ENCODE peak calls at places on chromosome 19, in five cellular contexts. One of them, this sample, is unnamed.

GRCh38 chr19:5452594-5453565 is 2.3 kb upstream of the ZNRF4 start:
- DNase-seq in A673: peak; percentile 30
- DNase-seq in tibial artery: no peak
- DNase-seq in Caco-2: peak; percentile 42
- DNase-seq in breast epithelium: no peak
- DNase-seq in this sample: peak; percentile 26

GRCh38 chr19:18414504-18415176 is 4.6 kb upstream of the SSBP4 start:
- DNase-seq in Caco-2: no peak
- DNase-seq in tibial artery: peak; percentile 72
- DNase-seq in breast epithelium: no peak
- DNase-seq in A673: no peak
- DNase-seq in this sample: no peak

GRCh38 chr19:58563034-58563573 is 4.7 kb upstream of the UBE2M start:
- DNase-seq in Caco-2: peak; percentile 80
- DNase-seq in breast epithelium: no peak
- DNase-seq in tibial artery: peak; percentile 69
- DNase-seq in A673: peak; percentile 33
- DNase-seq in this sample: peak; percentile 26

GRCh38 chr19:2973229-2973628 is 4.1 kb upstream of the TLE6 start:
- DNase-seq in A673: no peak
- DNase-seq in breast epithelium: no peak
- DNase-seq in Caco-2: no peak
- DNase-seq in tibial artery: peak; percentile 85
- DNase-seq in this sample: peak; percentile 33

GRCh38 chr19:42124386-42124901 is 7.8 kb downstream of the POU2F2 start:
- DNase-seq in tibial artery: no peak
- DNase-seq in Caco-2: no peak
- DNase-seq in A673: no peak
- DNase-seq in breast epithelium: no peak
- DNase-seq in this sample: no peak

GRCh38 chr19:38395381-38396127 is 7.1 kb downstream of the SPRED3 start:
- DNase-seq in Caco-2: no peak
- DNase-seq in A673: no peak
- DNase-seq in breast epithelium: no peak
- DNase-seq in tibial artery: no peak
- DNase-seq in this sample: no peak

GRCh38 chr19:18478545-18479311 is 40.8 kb upstream of the ISYNA1 start:
- DNase-seq in A673: peak; percentile 78
- DNase-seq in Caco-2: peak; percentile 37
- DNase-seq in tibial artery: peak; percentile 92
- DNase-seq in breast epithelium: no peak
- DNase-seq in this sample: peak; percentile 92

GRCh38 chr19:30204721-30205120 is 167.5 kb upstream of the ZNF536 start:
- DNase-seq in tibial artery: no peak
- DNase-seq in A673: no peak
- DNase-seq in Caco-2: no peak
- DNase-seq in breast epithelium: no peak
- DNase-seq in this sample: no peak

GRCh38 chr19:52897149-52897935 is at the start of gene ZNF320:
- DNase-seq in Caco-2: peak; percentile 96
- DNase-seq in A673: peak; percentile 93
- DNase-seq in tibial artery: peak; percentile 98
- DNase-seq in breast epithelium: peak; percentile 97
- DNase-seq in this sample: peak; percentile 93

GRCh38 chr19:38737297-38737865 is 6.9 kb downstream of the CAPN12 start:
- DNase-seq in A673: no peak
- DNase-seq in breast epithelium: no peak
- DNase-seq in Caco-2: no peak
- DNase-seq in tibial artery: no peak
- DNase-seq in this sample: no peak

GRCh38 chr19:4369109-4369887 is 25.9 kb downstream of the MPND start:
- DNase-seq in tibial artery: peak; percentile 69
- DNase-seq in breast epithelium: peak; percentile 66
- DNase-seq in Caco-2: no peak
- DNase-seq in A673: no peak
- DNase-seq in this sample: no peak

DNA sequence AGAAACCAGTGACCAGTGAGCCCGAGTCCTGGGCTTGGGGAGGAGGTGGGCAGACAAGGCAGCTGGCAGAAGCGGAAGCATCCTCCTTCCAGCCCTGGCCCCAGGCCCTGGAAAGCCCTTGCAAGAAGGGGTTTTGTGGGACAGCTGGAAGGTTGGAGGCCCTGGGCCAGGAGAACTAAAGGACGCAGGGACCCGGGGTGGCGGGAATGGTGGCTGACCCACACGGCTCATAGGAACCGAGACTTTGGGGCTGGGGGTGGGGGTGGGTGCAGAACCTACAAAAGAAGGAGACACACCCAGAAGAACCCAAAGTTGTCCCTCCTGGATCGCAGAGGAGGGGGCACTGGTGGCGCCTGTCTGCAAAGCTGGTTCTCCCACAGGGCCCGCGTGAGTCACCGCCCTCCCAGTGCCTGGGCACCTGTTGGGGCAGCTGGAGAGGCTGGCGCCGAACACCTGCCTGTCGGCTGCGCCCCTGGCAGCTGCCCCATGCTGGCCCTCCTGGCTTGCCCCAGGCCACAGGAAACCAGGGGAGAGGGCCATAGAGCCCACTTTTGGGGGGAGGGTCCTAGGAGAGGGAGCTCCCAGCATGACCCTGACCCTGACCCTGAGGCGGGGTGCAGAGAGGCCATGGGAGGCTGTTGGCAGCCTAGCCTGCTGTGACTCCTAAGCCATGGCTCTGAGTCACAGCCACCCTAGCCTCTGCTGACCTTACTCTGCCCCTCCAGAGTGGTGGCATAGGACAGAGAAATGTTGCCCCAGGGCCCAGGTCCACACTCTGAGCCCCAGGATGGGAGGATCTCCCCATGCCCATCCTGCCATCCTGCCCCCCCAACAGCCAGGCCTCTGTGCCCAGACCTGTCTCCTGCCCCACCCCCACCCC is 768 bp downstream of the DMPK start:
- DNase-seq in A673: no peak
- DNase-seq in breast epithelium: no peak
- DNase-seq in tibial artery: peak; percentile 82
- DNase-seq in Caco-2: no peak
- DNase-seq in this sample: no peak
- H3K4me3 ChIP-seq in A673: no peak overlapping the region
- H3K4me3 ChIP-seq in breast epithelium: peak overlapping the region; percentile 60
- H3K4me3 ChIP-seq in tibial artery: peak overlapping the region; percentile 76
- H3K4me3 ChIP-seq in Caco-2: peak overlapping the region; percentile 21
- H3K4me3 ChIP-seq in this sample: peak overlapping the region; percentile 48

GRCh38 chr19:36245210-36246005 is 30.5 kb downstream of the ZNF146 start:
- DNase-seq in tibial artery: no peak
- DNase-seq in A673: peak; percentile 35
- DNase-seq in breast epithelium: no peak
- DNase-seq in Caco-2: no peak
- DNase-seq in this sample: no peak

GRCh38 chr19:36246006-36246391 is 31.1 kb downstream of the ZNF146 start:
- DNase-seq in A673: no peak
- DNase-seq in tibial artery: no peak
- DNase-seq in Caco-2: no peak
- DNase-seq in breast epithelium: no peak
- DNase-seq in this sample: peak; percentile 14

GRCh38 chr19:36244066-36244465 is 29.2 kb downstream of the ZNF146 start:
- DNase-seq in A673: no peak
- DNase-seq in Caco-2: no peak
- DNase-seq in breast epithelium: no peak
- DNase-seq in tibial artery: no peak
- DNase-seq in this sample: no peak
- TF ChIP-seq CTCF in A673: peak; percentile 15
- TF ChIP-seq CTCF in Caco-2: no peak
- TF ChIP-seq CTCF in breast epithelium: no peak
- TF ChIP-seq CTCF in tibial artery: no peak
- TF ChIP-seq CTCF in this sample: no peak

GRCh38 chr19:49689133-49690072 is at the start of gene ADM5:
- DNase-seq in breast epithelium: peak; percentile 72
- DNase-seq in tibial artery: no peak
- DNase-seq in A673: peak; percentile 52
- DNase-seq in Caco-2: no peak
- DNase-seq in this sample: no peak
- H3K4me3 ChIP-seq in breast epithelium: peak within 1 kb of the TSS; percentile 58
- H3K4me3 ChIP-seq in tibial artery: peak within 1 kb of the TSS; percentile 46
- H3K4me3 ChIP-seq in A673: peak within 1 kb of the TSS; percentile 49
- H3K4me3 ChIP-seq in Caco-2: no peak within 1 kb of the TSS
- H3K4me3 ChIP-seq in this sample: peak within 1 kb of the TSS; percentile 55

GRCh38 chr19:51703655-51704515 is 10.8 kb downstream of the SPACA6 start:
- DNase-seq in tibial artery: peak; percentile 98
- DNase-seq in Caco-2: peak; percentile 96
- DNase-seq in A673: peak; percentile 96
- DNase-seq in breast epithelium: peak; percentile 96
- DNase-seq in this sample: peak; percentile 94
- TF ChIP-seq CTCF in tibial artery: peak; percentile 33
- TF ChIP-seq CTCF in Caco-2: peak; percentile 45
- TF ChIP-seq CTCF in A673: peak; percentile 62
- TF ChIP-seq CTCF in breast epithelium: peak; percentile 36
- TF ChIP-seq CTCF in this sample: peak; percentile 28

GRCh38 chr19:17156947-17157302 is 58.2 kb upstream of the USE1 start:
- DNase-seq in tibial artery: no peak
- DNase-seq in A673: no peak
- DNase-seq in Caco-2: no peak
- DNase-seq in breast epithelium: no peak
- DNase-seq in this sample: no peak

GRCh38 chr19:17158584-17158983 is 56.6 kb upstream of the USE1 start:
- DNase-seq in tibial artery: no peak
- DNase-seq in A673: no peak
- DNase-seq in Caco-2: no peak
- DNase-seq in breast epithelium: no peak
- DNase-seq in this sample: no peak

GRCh38 chr19:17160908-17161307 is 54.2 kb upstream of the USE1 start:
- DNase-seq in breast epithelium: no peak
- DNase-seq in A673: no peak
- DNase-seq in tibial artery: no peak
- DNase-seq in Caco-2: no peak
- DNase-seq in this sample: no peak

GRCh38 chr19:17162580-17162979 is 52.6 kb upstream of the USE1 start:
- DNase-seq in A673: no peak
- DNase-seq in Caco-2: no peak
- DNase-seq in breast epithelium: no peak
- DNase-seq in tibial artery: no peak
- DNase-seq in this sample: no peak

DNA sequence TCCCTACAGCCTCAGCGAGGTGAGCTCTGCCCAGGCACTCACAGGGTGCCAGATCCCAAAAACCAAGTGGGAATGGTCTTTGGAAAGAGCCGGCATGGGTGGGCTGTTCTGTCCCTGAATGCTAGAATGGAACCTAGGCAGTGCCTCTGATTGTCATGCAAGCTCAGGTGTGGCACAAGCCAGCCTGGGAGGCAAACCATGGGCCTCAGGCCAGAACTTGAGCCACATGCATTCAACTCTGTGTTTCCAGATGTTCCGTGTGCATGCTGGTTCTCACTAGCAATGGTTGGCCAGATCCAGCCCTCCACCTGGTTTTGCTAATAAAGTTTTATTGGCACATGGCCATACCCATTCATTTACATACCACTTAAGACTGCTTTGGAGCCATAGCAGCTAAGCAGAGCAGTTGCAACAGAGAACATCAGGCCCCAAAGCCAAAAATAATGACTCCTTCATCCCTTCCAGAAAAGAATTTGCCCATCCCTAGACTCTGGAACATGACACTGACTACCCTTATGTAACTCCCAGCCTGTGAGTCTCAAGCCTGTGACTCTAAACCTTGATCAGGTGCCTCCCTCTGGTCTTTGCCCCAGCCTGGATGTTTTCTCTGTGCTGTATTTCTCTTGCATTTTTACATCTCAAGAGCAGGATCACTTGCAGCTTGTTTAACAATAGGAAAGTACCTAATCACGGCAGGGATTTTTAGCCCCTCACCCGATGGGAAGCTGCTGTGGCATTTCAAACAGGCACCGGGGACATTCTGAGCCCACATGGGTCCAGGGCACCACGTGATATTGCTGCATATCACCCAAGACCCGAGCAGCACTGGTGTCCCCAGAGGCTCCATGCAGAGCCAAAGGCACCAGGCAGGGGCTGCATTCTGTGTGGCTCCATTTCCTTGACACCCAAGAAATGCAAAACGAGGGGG is 55.4 kb upstream of the USE1 start:
- DNase-seq in Caco-2: no peak
- DNase-seq in breast epithelium: no peak
- DNase-seq in tibial artery: no peak
- DNase-seq in A673: no peak
- DNase-seq in this sample: no peak
- H3K4me3 ChIP-seq in Caco-2: no peak overlapping the region
- H3K4me3 ChIP-seq in breast epithelium: no peak overlapping the region
- H3K4me3 ChIP-seq in tibial artery: no peak overlapping the region
- H3K4me3 ChIP-seq in A673: no peak overlapping the region
- H3K4me3 ChIP-seq in this sample: no peak overlapping the region

GRCh38 chr19:11227201-11227886 is 12.1 kb upstream of the ANGPTL8 start:
- DNase-seq in tibial artery: no peak
- DNase-seq in Caco-2: peak; percentile 47
- DNase-seq in breast epithelium: no peak
- DNase-seq in A673: no peak
- DNase-seq in this sample: no peak
- TF ChIP-seq CTCF in tibial artery: no peak
- TF ChIP-seq CTCF in Caco-2: no peak
- TF ChIP-seq CTCF in breast epithelium: no peak
- TF ChIP-seq CTCF in A673: peak; percentile 44
- TF ChIP-seq CTCF in this sample: no peak

DNA sequence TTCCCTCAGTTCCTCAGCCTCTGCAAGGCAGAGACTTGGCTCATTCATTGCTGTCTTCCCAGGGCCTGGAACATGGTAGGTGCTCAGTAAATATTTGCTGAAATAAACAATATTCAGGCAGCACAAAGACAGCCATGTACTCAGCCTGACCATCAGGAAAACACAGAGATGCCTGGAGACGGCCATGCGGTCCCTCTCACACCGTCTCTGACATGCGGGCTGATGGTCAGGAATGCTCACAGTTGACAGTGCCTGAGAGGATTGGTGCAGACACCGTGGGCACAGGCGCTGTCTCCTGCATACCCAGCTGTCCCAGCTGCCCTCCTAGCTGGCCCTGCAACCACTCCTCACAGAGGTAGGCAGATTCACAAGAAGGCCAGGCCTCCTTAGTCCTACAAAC is 893 bp downstream of the PRAM1 start:
- DNase-seq in Caco-2: no peak
- DNase-seq in breast epithelium: no peak
- DNase-seq in tibial artery: no peak
- DNase-seq in A673: no peak
- DNase-seq in this sample: no peak
- H3K4me3 ChIP-seq in Caco-2: no peak overlapping the region
- H3K4me3 ChIP-seq in breast epithelium: no peak overlapping the region
- H3K4me3 ChIP-seq in tibial artery: no peak overlapping the region
- H3K4me3 ChIP-seq in A673: no peak overlapping the region
- H3K4me3 ChIP-seq in this sample: no peak overlapping the region

This sample was measured in fibroblast of pulmonary artery.